ENCODE peak calls at places on chromosomes 16 and 17, in five cellular contexts. One of them, this sample, is unnamed.

GRCh38 chr17:63445571-63446217 is 412 bp downstream of the CYB561 start:
- ATAC-seq in CD8-positive, alpha-beta T cell: peak
- ATAC-seq in Right ventricle myocardium superior: peak
- ATAC-seq in omental fat pad: peak
- ATAC-seq in upper lobe of left lung: peak
- ATAC-seq in this sample: peak

GRCh38 chr17:32971171-32971570 is 20.5 kb upstream of the SPACA3 start:
- ATAC-seq in CD8-positive, alpha-beta T cell: no peak
- ATAC-seq in Right ventricle myocardium superior: no peak
- ATAC-seq in omental fat pad: no peak
- ATAC-seq in upper lobe of left lung: no peak
- ATAC-seq in this sample: peak

GRCh38 chr16:51003850-51004566 is 147.1 kb downstream of the SALL1 start:
- ATAC-seq in CD8-positive, alpha-beta T cell: no peak
- ATAC-seq in Right ventricle myocardium superior: no peak
- ATAC-seq in omental fat pad: no peak
- ATAC-seq in upper lobe of left lung: no peak
- ATAC-seq in this sample: no peak

GRCh38 chr16:8717892-8718400 is 43.5 kb downstream of the ABAT start:
- ATAC-seq in CD8-positive, alpha-beta T cell: no peak
- ATAC-seq in Right ventricle myocardium superior: no peak
- ATAC-seq in omental fat pad: no peak
- ATAC-seq in upper lobe of left lung: no peak
- ATAC-seq in this sample: no peak

GRCh38 chr17:51251010-51251409 is 8.8 kb downstream of the MBTD1 start:
- ATAC-seq in CD8-positive, alpha-beta T cell: no peak
- ATAC-seq in Right ventricle myocardium superior: no peak
- ATAC-seq in omental fat pad: no peak
- ATAC-seq in upper lobe of left lung: no peak
- ATAC-seq in this sample: no peak

GRCh38 chr17:74471341-74471740 is 4.9 kb downstream of the CD300A start:
- ATAC-seq in CD8-positive, alpha-beta T cell: peak
- ATAC-seq in Right ventricle myocardium superior: no peak
- ATAC-seq in omental fat pad: no peak
- ATAC-seq in upper lobe of left lung: no peak
- ATAC-seq in this sample: no peak

GRCh38 chr16:87603684-87604571 is 1.6 kb downstream of the JPH3 start:
- ATAC-seq in CD8-positive, alpha-beta T cell: no peak
- ATAC-seq in Right ventricle myocardium superior: no peak
- ATAC-seq in omental fat pad: no peak
- ATAC-seq in upper lobe of left lung: no peak
- ATAC-seq in this sample: no peak

GRCh38 chr17:44672479-44673093 is 16.3 kb downstream of the MEIOC start:
- ATAC-seq in CD8-positive, alpha-beta T cell: no peak
- ATAC-seq in Right ventricle myocardium superior: no peak
- ATAC-seq in omental fat pad: no peak
- ATAC-seq in upper lobe of left lung: no peak
- ATAC-seq in this sample: no peak

GRCh38 chr17:36641877-36642845 is 40.8 kb downstream of the MRM1 start:
- ATAC-seq in CD8-positive, alpha-beta T cell: no peak
- ATAC-seq in Right ventricle myocardium superior: no peak
- ATAC-seq in omental fat pad: no peak
- ATAC-seq in upper lobe of left lung: peak
- ATAC-seq in this sample: peak

GRCh38 chr16:1494711-1495110 is 1.6 kb downstream of the TELO2 start:
- ATAC-seq in CD8-positive, alpha-beta T cell: no peak
- ATAC-seq in Right ventricle myocardium superior: peak
- ATAC-seq in omental fat pad: no peak
- ATAC-seq in upper lobe of left lung: no peak
- ATAC-seq in this sample: no peak

GRCh38 chr17:1861391-1862010 is 31.7 kb downstream of the RPA1 start:
- ATAC-seq in CD8-positive, alpha-beta T cell: no peak
- ATAC-seq in Right ventricle myocardium superior: peak
- ATAC-seq in omental fat pad: no peak
- ATAC-seq in upper lobe of left lung: no peak
- ATAC-seq in this sample: no peak

GRCh38 chr17:75689441-75689873 is 22.3 kb downstream of the SAP30BP start:
- ATAC-seq in CD8-positive, alpha-beta T cell: peak
- ATAC-seq in Right ventricle myocardium superior: no peak
- ATAC-seq in omental fat pad: no peak
- ATAC-seq in upper lobe of left lung: no peak
- ATAC-seq in this sample: peak

This sample was measured in activated CD4-positive, CD25-positive, alpha-beta regulatory T cell treated with anti-CD3 and anti-CD28 coated beads, Interleukin-2, amount 50 U/mL, for 24 hours.